ENCODE peak calls at places on chromosomes 11 and 22, in nine cellular contexts. One of them, this sample, is unnamed.

GRCh38 chr11:57294225-57295131 is 30.3 kb downstream of the TNKS1BP1 start:
- DNase-seq in hepatocyte: no peak
- DNase-seq in upper lobe of right lung: no peak
- DNase-seq in adrenal gland: no peak
- DNase-seq in IMR-90: peak
- DNase-seq in body of pancreas: peak
- DNase-seq in cardiac muscle cell: no peak
- DNase-seq in kidney: no peak
- DNase-seq in endothelial cell of umbilical vein: peak
- DNase-seq in this sample: no peak

GRCh38 chr11:61838921-61839320 is 10.8 kb downstream of the FADS2 start:
- DNase-seq in hepatocyte: no peak
- DNase-seq in upper lobe of right lung: no peak
- DNase-seq in adrenal gland: no peak
- DNase-seq in IMR-90: no peak
- DNase-seq in body of pancreas: no peak
- DNase-seq in cardiac muscle cell: no peak
- DNase-seq in kidney: peak
- DNase-seq in endothelial cell of umbilical vein: no peak
- DNase-seq in this sample: no peak

GRCh38 chr11:95849087-95849825 is 59.0 kb downstream of the CEP57 start:
- DNase-seq in hepatocyte: peak
- DNase-seq in upper lobe of right lung: no peak
- DNase-seq in adrenal gland: peak
- DNase-seq in IMR-90: peak
- DNase-seq in body of pancreas: peak
- DNase-seq in cardiac muscle cell: peak
- DNase-seq in kidney: no peak
- DNase-seq in endothelial cell of umbilical vein: peak
- DNase-seq in this sample: no peak

GRCh38 chr22:36816635-36817428 is at the start of gene PVALB:
- DNase-seq in hepatocyte: peak
- DNase-seq in upper lobe of right lung: no peak
- DNase-seq in adrenal gland: no peak
- DNase-seq in IMR-90: peak
- DNase-seq in body of pancreas: peak
- DNase-seq in cardiac muscle cell: peak
- DNase-seq in kidney: no peak
- DNase-seq in endothelial cell of umbilical vein: peak
- DNase-seq in this sample: no peak

GRCh38 chr11:119306373-119306890 is 10.5 kb downstream of the MCAM start:
- DNase-seq in hepatocyte: no peak
- DNase-seq in upper lobe of right lung: no peak
- DNase-seq in adrenal gland: peak
- DNase-seq in IMR-90: peak
- DNase-seq in body of pancreas: no peak
- DNase-seq in cardiac muscle cell: no peak
- DNase-seq in kidney: no peak
- DNase-seq in endothelial cell of umbilical vein: peak
- DNase-seq in this sample: no peak

GRCh38 chr11:43567396-43567975 is 113.1 kb upstream of the HSD17B12 start:
- DNase-seq in hepatocyte: peak
- DNase-seq in upper lobe of right lung: no peak
- DNase-seq in adrenal gland: no peak
- DNase-seq in IMR-90: peak
- DNase-seq in body of pancreas: no peak
- DNase-seq in cardiac muscle cell: peak
- DNase-seq in kidney: no peak
- DNase-seq in endothelial cell of umbilical vein: peak
- DNase-seq in this sample: no peak

GRCh38 chr11:88552377-88553029 is 215.0 kb upstream of the CTSC start:
- DNase-seq in hepatocyte: peak
- DNase-seq in upper lobe of right lung: peak
- DNase-seq in adrenal gland: peak
- DNase-seq in IMR-90: peak
- DNase-seq in body of pancreas: peak
- DNase-seq in cardiac muscle cell: peak
- DNase-seq in kidney: no peak
- DNase-seq in endothelial cell of umbilical vein: no peak
- DNase-seq in this sample: no peak

GRCh38 chr22:45195616-45196015 is 31.9 kb downstream of the NUP50 start:
- DNase-seq in hepatocyte: no peak
- DNase-seq in upper lobe of right lung: no peak
- DNase-seq in adrenal gland: no peak
- DNase-seq in IMR-90: no peak
- DNase-seq in body of pancreas: no peak
- DNase-seq in cardiac muscle cell: no peak
- DNase-seq in kidney: no peak
- DNase-seq in endothelial cell of umbilical vein: no peak
- DNase-seq in this sample: no peak

GRCh38 chr22:19244600-19245352 is 46.7 kb downstream of the CLTCL1 start:
- DNase-seq in hepatocyte: no peak
- DNase-seq in upper lobe of right lung: no peak
- DNase-seq in adrenal gland: no peak
- DNase-seq in IMR-90: no peak
- DNase-seq in body of pancreas: no peak
- DNase-seq in cardiac muscle cell: no peak
- DNase-seq in kidney: no peak
- DNase-seq in endothelial cell of umbilical vein: no peak
- DNase-seq in this sample: no peak

GRCh38 chr22:31173386-31174145 is 13.6 kb downstream of the RNF185 start:
- DNase-seq in hepatocyte: peak
- DNase-seq in upper lobe of right lung: no peak
- DNase-seq in adrenal gland: no peak
- DNase-seq in IMR-90: peak
- DNase-seq in body of pancreas: no peak
- DNase-seq in cardiac muscle cell: no peak
- DNase-seq in kidney: no peak
- DNase-seq in endothelial cell of umbilical vein: peak
- DNase-seq in this sample: peak

GRCh38 chr22:49373801-49374226 is 453.9 kb downstream of the BRD1 start:
- DNase-seq in hepatocyte: no peak
- DNase-seq in upper lobe of right lung: no peak
- DNase-seq in adrenal gland: no peak
- DNase-seq in IMR-90: no peak
- DNase-seq in body of pancreas: no peak
- DNase-seq in cardiac muscle cell: no peak
- DNase-seq in kidney: peak
- DNase-seq in endothelial cell of umbilical vein: no peak
- DNase-seq in this sample: no peak

GRCh38 chr11:35781342-35782171 is 119.0 kb downstream of the TRIM44 start:
- DNase-seq in hepatocyte: no peak
- DNase-seq in upper lobe of right lung: no peak
- DNase-seq in adrenal gland: no peak
- DNase-seq in IMR-90: peak
- DNase-seq in body of pancreas: no peak
- DNase-seq in cardiac muscle cell: no peak
- DNase-seq in kidney: no peak
- DNase-seq in endothelial cell of umbilical vein: no peak
- DNase-seq in this sample: no peak

GRCh38 chr11:70707821-70708220 is 309.5 kb downstream of the CTTN start:
- DNase-seq in hepatocyte: no peak
- DNase-seq in upper lobe of right lung: peak
- DNase-seq in adrenal gland: no peak
- DNase-seq in IMR-90: no peak
- DNase-seq in body of pancreas: no peak
- DNase-seq in cardiac muscle cell: no peak
- DNase-seq in kidney: peak
- DNase-seq in endothelial cell of umbilical vein: no peak
- DNase-seq in this sample: no peak

GRCh38 chr22:42317691-42318547 is 47.5 kb upstream of the TCF20 start:
- DNase-seq in hepatocyte: no peak
- DNase-seq in upper lobe of right lung: peak
- DNase-seq in adrenal gland: no peak
- DNase-seq in IMR-90: no peak
- DNase-seq in body of pancreas: no peak
- DNase-seq in cardiac muscle cell: no peak
- DNase-seq in kidney: peak
- DNase-seq in endothelial cell of umbilical vein: no peak
- DNase-seq in this sample: no peak

GRCh38 chr11:65640483-65641207 is 2.7 kb downstream of the SIPA1 start:
- DNase-seq in hepatocyte: no peak
- DNase-seq in upper lobe of right lung: peak
- DNase-seq in adrenal gland: peak
- DNase-seq in IMR-90: no peak
- DNase-seq in body of pancreas: peak
- DNase-seq in cardiac muscle cell: no peak
- DNase-seq in kidney: peak
- DNase-seq in endothelial cell of umbilical vein: no peak
- DNase-seq in this sample: no peak

GRCh38 chr11:43393765-43394355 is 35.1 kb downstream of the TTC17 start:
- DNase-seq in hepatocyte: no peak
- DNase-seq in upper lobe of right lung: no peak
- DNase-seq in adrenal gland: peak
- DNase-seq in IMR-90: peak
- DNase-seq in body of pancreas: peak
- DNase-seq in cardiac muscle cell: peak
- DNase-seq in kidney: no peak
- DNase-seq in endothelial cell of umbilical vein: peak
- DNase-seq in this sample: no peak

GRCh38 chr11:86718999-86719398 is 46.6 kb upstream of the ME3 start:
- DNase-seq in hepatocyte: no peak
- DNase-seq in upper lobe of right lung: no peak
- DNase-seq in adrenal gland: no peak
- DNase-seq in IMR-90: no peak
- DNase-seq in body of pancreas: no peak
- DNase-seq in cardiac muscle cell: no peak
- DNase-seq in kidney: no peak
- DNase-seq in endothelial cell of umbilical vein: no peak
- DNase-seq in this sample: no peak

GRCh38 chr11:27910186-27910941 is 197.6 kb downstream of the KIF18A start:
- DNase-seq in hepatocyte: no peak
- DNase-seq in upper lobe of right lung: no peak
- DNase-seq in adrenal gland: no peak
- DNase-seq in IMR-90: peak
- DNase-seq in body of pancreas: no peak
- DNase-seq in cardiac muscle cell: no peak
- DNase-seq in kidney: no peak
- DNase-seq in endothelial cell of umbilical vein: peak
- DNase-seq in this sample: no peak

GRCh38 chr11:71488086-71488967 is 35.3 kb downstream of the NADSYN1 start:
- DNase-seq in hepatocyte: peak
- DNase-seq in upper lobe of right lung: no peak
- DNase-seq in adrenal gland: no peak
- DNase-seq in IMR-90: peak
- DNase-seq in body of pancreas: no peak
- DNase-seq in cardiac muscle cell: peak
- DNase-seq in kidney: no peak
- DNase-seq in endothelial cell of umbilical vein: peak
- DNase-seq in this sample: peak

GRCh38 chr11:120784566-120785251 is 239.2 kb upstream of the TBCEL start:
- DNase-seq in hepatocyte: no peak
- DNase-seq in upper lobe of right lung: no peak
- DNase-seq in adrenal gland: no peak
- DNase-seq in IMR-90: no peak
- DNase-seq in body of pancreas: no peak
- DNase-seq in cardiac muscle cell: no peak
- DNase-seq in kidney: no peak
- DNase-seq in endothelial cell of umbilical vein: no peak
- DNase-seq in this sample: no peak

GRCh38 chr11:64285885-64286800 is 495 bp downstream of the GPR137 start:
- DNase-seq in hepatocyte: no peak
- DNase-seq in upper lobe of right lung: no peak
- DNase-seq in adrenal gland: no peak
- DNase-seq in IMR-90: no peak
- DNase-seq in body of pancreas: peak
- DNase-seq in cardiac muscle cell: no peak
- DNase-seq in kidney: peak
- DNase-seq in endothelial cell of umbilical vein: no peak
- DNase-seq in this sample: no peak
- H3K27ac ChIP-seq in hepatocyte: peak
- H3K27ac ChIP-seq in upper lobe of right lung: peak
- H3K27ac ChIP-seq in adrenal gland: peak
- H3K27ac ChIP-seq in IMR-90: peak
- H3K27ac ChIP-seq in body of pancreas: peak
- H3K27ac ChIP-seq in cardiac muscle cell: no peak
- H3K27ac ChIP-seq in kidney: peak
- H3K27ac ChIP-seq in endothelial cell of umbilical vein: no peak
- H3K27ac ChIP-seq in this sample: peak

DNA sequence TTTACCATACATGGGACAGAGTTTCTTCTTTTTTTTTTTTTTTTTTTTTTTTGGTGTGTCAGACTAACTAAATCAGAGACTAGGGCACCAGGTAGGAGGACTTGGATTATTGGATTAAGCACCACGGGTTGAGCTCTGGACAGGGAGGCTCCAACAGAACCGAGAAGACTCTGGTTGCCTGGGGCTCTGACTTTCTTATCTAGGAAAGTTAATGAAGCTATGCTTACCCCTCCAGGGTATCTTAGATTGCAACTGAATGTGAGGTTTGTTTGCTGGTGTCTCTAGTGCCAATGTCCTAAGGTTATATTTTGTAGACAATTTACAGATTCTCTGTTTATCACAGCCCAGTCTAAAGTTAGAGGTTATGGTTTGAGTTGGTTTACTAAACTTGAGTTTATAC is 18.1 kb downstream of the ETS1 start:
- DNase-seq in hepatocyte: no peak
- DNase-seq in upper lobe of right lung: no peak
- DNase-seq in adrenal gland: no peak
- DNase-seq in IMR-90: no peak
- DNase-seq in body of pancreas: no peak
- DNase-seq in cardiac muscle cell: no peak
- DNase-seq in kidney: no peak
- DNase-seq in endothelial cell of umbilical vein: no peak
- DNase-seq in this sample: no peak
- H3K27ac ChIP-seq in hepatocyte: no peak
- H3K27ac ChIP-seq in upper lobe of right lung: no peak
- H3K27ac ChIP-seq in adrenal gland: no peak
- H3K27ac ChIP-seq in IMR-90: no peak
- H3K27ac ChIP-seq in body of pancreas: no peak
- H3K27ac ChIP-seq in cardiac muscle cell: no peak
- H3K27ac ChIP-seq in kidney: no peak
- H3K27ac ChIP-seq in endothelial cell of umbilical vein: no peak
- H3K27ac ChIP-seq in this sample: no peak

GRCh38 chr11:111730031-111730430 is 36.2 kb downstream of the PPP2R1B start:
- DNase-seq in hepatocyte: no peak
- DNase-seq in upper lobe of right lung: no peak
- DNase-seq in adrenal gland: no peak
- DNase-seq in IMR-90: no peak
- DNase-seq in body of pancreas: no peak
- DNase-seq in cardiac muscle cell: peak
- DNase-seq in kidney: no peak
- DNase-seq in endothelial cell of umbilical vein: peak
- DNase-seq in this sample: no peak
- H3K27ac ChIP-seq in hepatocyte: peak
- H3K27ac ChIP-seq in upper lobe of right lung: peak
- H3K27ac ChIP-seq in adrenal gland: peak
- H3K27ac ChIP-seq in IMR-90: no peak
- H3K27ac ChIP-seq in body of pancreas: no peak
- H3K27ac ChIP-seq in cardiac muscle cell: peak
- H3K27ac ChIP-seq in kidney: peak
- H3K27ac ChIP-seq in endothelial cell of umbilical vein: no peak
- H3K27ac ChIP-seq in this sample: no peak

DNA sequence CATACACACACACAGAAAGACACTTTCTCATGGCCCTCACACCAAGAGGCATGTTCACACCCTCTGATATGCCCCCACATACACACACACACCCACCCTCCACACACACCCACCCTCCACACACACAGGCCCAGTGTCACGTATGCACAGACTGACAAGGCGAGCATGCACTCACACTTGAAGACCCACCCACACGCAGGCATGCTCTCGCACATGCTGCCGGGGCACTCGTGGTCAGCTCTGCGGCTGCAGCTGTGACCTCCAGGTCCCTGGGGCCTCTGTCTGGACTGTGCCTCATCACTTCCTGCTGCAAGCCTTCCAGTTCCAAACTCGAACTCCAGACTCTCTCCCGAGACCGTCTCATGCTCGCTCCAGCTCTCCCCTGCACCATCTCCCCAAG is 9.6 kb downstream of the DCHS1 start:
- DNase-seq in hepatocyte: no peak
- DNase-seq in upper lobe of right lung: no peak
- DNase-seq in adrenal gland: peak
- DNase-seq in IMR-90: peak
- DNase-seq in body of pancreas: no peak
- DNase-seq in cardiac muscle cell: no peak
- DNase-seq in kidney: peak
- DNase-seq in endothelial cell of umbilical vein: peak
- DNase-seq in this sample: no peak
- H3K27ac ChIP-seq in hepatocyte: peak
- H3K27ac ChIP-seq in upper lobe of right lung: peak
- H3K27ac ChIP-seq in adrenal gland: no peak
- H3K27ac ChIP-seq in IMR-90: no peak
- H3K27ac ChIP-seq in body of pancreas: no peak
- H3K27ac ChIP-seq in cardiac muscle cell: no peak
- H3K27ac ChIP-seq in kidney: peak
- H3K27ac ChIP-seq in endothelial cell of umbilical vein: peak
- H3K27ac ChIP-seq in this sample: no peak